ENCODE peak calls at places on chromosomes 3 and 15, in five cellular contexts. G is left ventricle myocardium inferior, E is transverse colon, T is uterus, P is PC-3. C is an unnamed sample.
A peak's percentile ranks its signal among the peaks of the same experiment; 100 is the strongest.

GRCh38 chr3:83453010-83453409 is 1505.8 kb upstream of the CADM2 start:
- DNase-seq in E (no peak), G (no peak), T (no peak), P (no peak), C (no peak)

GRCh38 chr15:69643971-69644370 is 191.4 kb downstream of the RPLP1 start:
- DNase-seq in T (no peak), E (no peak), P (no peak), G (no peak), C (no peak)

GRCh38 chr3:127959873-127960272 is 44.8 kb downstream of the KBTBD12 start:
- DNase-seq in T (no peak), E (peak; percentile 11), P (peak; percentile 62), G (no peak), C (no peak)

GRCh38 chr3:133662256-133662773 is 574 bp upstream of the TOPBP1 start:
- DNase-seq in T (no peak), E (no peak), P (peak; percentile 23), G (no peak), C (no peak)

GRCh38 chr3:71045212-71045916 is 538.2 kb downstream of the FOXP1 start:
- DNase-seq in P (no peak), G (no peak), E (no peak), T (no peak), C (no peak)

GRCh38 chr15:78044407-78045155 is 32.9 kb downstream of the TBC1D2B start:
- DNase-seq in T (no peak), G (no peak), P (no peak), E (no peak), C (no peak)

GRCh38 chr3:9007928-9008327 is 44.7 kb upstream of the RAD18 start:
- DNase-seq in T (no peak), P (no peak), G (no peak), E (no peak), C (no peak)

GRCh38 chr15:54082836-54083492 is 104.7 kb downstream of the UNC13C start:
- DNase-seq in E (no peak), T (no peak), P (peak; percentile 14), G (no peak), C (no peak)

GRCh38 chr3:139935071-139935865 is at the start of gene CLSTN2:
- DNase-seq in T (peak; percentile 72), G (peak; percentile 79), E (peak; percentile 27), P (no peak), C (peak; percentile 56)

GRCh38 chr3:191380001-191380400 is 49.7 kb upstream of the UTS2B start:
- DNase-seq in G (no peak), E (no peak), P (no peak), T (no peak), C (no peak)

GRCh38 chr15:66931768-66932633 is 133.4 kb upstream of the SMAD3 start:
- DNase-seq in E (peak; percentile 79), T (no peak), P (peak; percentile 84), G (no peak), C (no peak)

GRCh38 chr15:85825118-85825517 is 30.4 kb upstream of the KLHL25 start:
- DNase-seq in P (no peak), T (no peak), E (peak; percentile 69), G (no peak), C (no peak)

GRCh38 chr3:20039765-20040475 is at the start of gene KAT2B:
- DNase-seq in P (peak; percentile 74), E (peak; percentile 85), G (peak; percentile 80), T (peak; percentile 78), C (peak; percentile 88)

DNA sequence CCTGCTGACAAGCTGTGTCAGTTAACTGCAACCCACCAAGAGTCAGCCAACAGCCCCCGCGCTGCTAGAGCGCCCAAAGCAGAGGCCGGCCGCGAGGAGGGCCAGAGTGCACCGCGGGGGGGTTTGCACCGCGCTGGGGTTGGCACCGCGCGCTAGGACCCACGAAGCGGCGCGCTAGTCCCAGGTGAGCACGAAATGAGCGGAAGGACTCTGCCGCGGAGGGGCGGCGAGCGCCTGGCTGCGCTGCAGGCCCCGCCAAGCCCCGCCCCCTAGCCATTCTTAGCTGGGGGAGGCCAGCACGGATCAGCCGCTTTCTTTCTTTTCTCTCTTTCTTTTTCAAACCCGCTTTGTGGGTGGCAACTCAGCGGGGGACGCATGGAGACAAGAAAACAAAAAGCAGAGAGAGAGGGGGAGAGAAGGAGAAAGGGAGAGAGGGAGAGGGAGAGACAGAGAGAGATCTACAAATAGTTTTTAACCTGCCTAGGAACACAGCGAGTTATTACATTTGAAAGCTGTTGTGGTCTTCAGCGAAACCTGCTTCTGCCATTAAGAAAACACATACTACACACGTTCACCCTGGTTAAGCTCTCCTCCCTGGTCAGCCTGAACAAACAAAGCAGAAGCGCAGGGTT is 6.9 kb upstream of the FOXB1 start:
- DNase-seq in T (no peak), P (peak; percentile 42), G (no peak), E (no peak), C (peak; percentile 44)
- TF ChIP-seq CTCF in T (no peak), P (peak; percentile 26), G (no peak), E (no peak), C (no peak)

DNA sequence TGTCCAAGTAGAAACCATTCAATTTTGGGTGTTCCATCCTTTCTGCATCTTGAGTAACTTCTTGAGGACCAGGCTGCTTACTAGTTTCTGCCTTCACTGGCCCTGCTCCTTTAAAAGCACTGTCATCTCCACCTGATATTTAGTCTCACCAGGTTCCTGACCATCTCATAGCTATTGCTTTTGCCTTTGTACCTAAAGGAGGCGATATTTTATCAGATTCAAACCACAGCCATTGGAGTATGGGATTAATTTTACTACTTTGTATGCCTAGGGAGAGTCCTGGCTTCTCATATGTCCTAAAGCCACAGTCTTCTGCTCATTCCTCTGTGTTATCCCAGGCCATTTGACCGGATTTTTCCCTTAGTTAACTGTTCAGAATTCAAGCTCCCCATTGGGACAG is 51.8 kb upstream of the RFX7 start:
- DNase-seq in G (no peak), T (no peak), P (peak; percentile 16), E (no peak), C (no peak)
- H3K4me1 ChIP-seq in G (no peaks in the 10 kb centered on the region), T (no peaks in the 10 kb centered on the region), P (no peaks in the 10 kb centered on the region), E (no peaks in the 10 kb centered on the region), C (no peaks in the 10 kb centered on the region)

DNA sequence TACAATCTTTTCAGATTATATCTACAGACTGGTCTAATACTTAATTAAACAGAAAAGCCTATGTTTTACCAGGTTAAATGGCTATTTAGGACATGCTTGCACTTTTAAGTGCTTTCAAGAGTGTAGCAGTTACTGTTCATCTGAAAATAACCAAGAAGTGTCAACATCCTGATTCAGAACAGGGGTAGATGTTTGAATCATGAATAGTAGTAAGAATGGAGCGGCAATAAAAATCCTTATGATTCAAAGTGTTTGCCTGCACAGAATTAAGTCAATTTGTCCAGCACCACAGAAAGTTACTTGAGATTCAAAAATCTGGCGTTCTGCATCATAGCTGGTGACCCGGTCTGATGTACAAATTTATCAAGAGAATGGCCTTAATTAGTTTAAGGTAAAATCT is 48.3 kb downstream of the GREM1 start:
- DNase-seq in E (no peak), G (no peak), T (no peak), P (peak; percentile 35), C (no peak)
- H3K27me3 ChIP-seq in E (no peaks in the 10 kb centered on the region), G (peaks cover 4% of the 10 kb centered on the region), T (no peaks in the 10 kb centered on the region), P (no peaks in the 10 kb centered on the region), C (no peaks in the 10 kb centered on the region)

DNA sequence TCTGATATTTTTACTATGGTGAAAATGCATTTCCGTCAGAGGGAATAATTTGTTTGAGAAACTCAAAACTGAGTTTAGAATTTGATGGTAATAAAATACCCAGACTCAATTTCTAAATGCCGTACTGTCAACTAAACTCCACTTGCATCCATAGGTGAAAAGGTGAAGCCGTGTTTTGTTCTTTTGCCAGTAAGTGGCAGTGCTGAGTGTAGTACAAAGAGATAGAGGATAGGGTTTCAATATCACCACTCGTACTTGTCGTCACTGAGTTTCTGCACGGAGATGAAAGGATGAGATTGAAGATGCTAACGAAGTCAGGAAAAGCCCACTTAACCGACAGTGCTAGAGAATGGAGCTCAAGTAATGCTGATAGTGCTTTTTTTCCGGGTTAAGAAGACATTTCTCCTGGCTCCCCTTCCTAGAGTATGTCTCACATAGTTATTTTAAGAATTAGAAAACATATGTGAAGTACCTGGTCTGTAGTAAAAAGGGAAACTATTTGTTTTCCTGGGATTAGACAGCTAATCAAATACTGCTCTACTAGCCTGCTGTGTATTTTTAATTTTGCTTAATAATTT is 345.1 kb downstream of the IL5RA start:
- DNase-seq in G (no peak), P (no peak), E (no peak), T (no peak), C (no peak)
- TF ChIP-seq CTCF in G (no peak), P (no peak), E (no peak), T (no peak), C (no peak)

GRCh38 chr15:38895326-38896282 is 331.0 kb upstream of the RASGRP1 start:
- DNase-seq in E (no peak), T (no peak), P (peak; percentile 58), G (no peak), C (no peak)
- H3K4me1 ChIP-seq in E (peaks cover 7% of the 10 kb centered on the region), T (no peaks in the 10 kb centered on the region), P (peaks cover 27% of the 10 kb centered on the region), G (peaks cover 21% of the 10 kb centered on the region), C (peaks cover 18% of the 10 kb centered on the region)

GRCh38 chr15:72288796-72289596 is 16.6 kb upstream of the PARP6 start:
- DNase-seq in P (no peak), T (no peak), G (no peak), E (no peak), C (no peak)
- H3K27me3 ChIP-seq in P (no peaks in the 10 kb centered on the region), T (no peaks in the 10 kb centered on the region), G (no peaks in the 10 kb centered on the region), E (no peaks in the 10 kb centered on the region), C (no peaks in the 10 kb centered on the region)